ENCODE peak calls at places on chromosomes 4 and X, in seven cellular contexts. C is NAMALWA; Z is psoas muscle; I is activated effector memory CD4-positive, alpha-beta T cell treated with Interleukin-2 at 50 U/mL for 16 hours; O is amniotic epithelial cell; F is EH; B is NCI-H1417. J is an unnamed sample.

GRCh38 chrX:18931972-18932371 is 51.9 kb downstream of the PHKA2 start:
- DNase-seq in Z (no peak), F (peak), I (no peak), B (no peak), C (peak), O (peak), J (peak)

GRCh38 chr4:174699654-174700053 is 129.4 kb downstream of the GLRA3 start:
- DNase-seq in O (no peak), F (no peak), I (no peak), C (no peak), Z (no peak), B (no peak), J (no peak)

GRCh38 chr4:34953145-34953799 is 1291.0 kb downstream of the ARAP2 start:
- DNase-seq in C (peak), O (no peak), I (no peak), Z (no peak), B (no peak), F (no peak), J (no peak)

GRCh38 chr4:164413743-164414142 is 340.2 kb upstream of the SMIM31 start:
- DNase-seq in I (no peak), C (no peak), Z (no peak), F (no peak), O (no peak), B (no peak), J (no peak)

GRCh38 chr4:10728016-10728415 is 43.4 kb upstream of the CLNK start:
- DNase-seq in O (no peak), Z (no peak), F (no peak), B (no peak), C (no peak), I (no peak), J (no peak)

GRCh38 chrX:38804481-38805293 is 3.4 kb downstream of the MID1IP1 start:
- DNase-seq in I (peak), B (peak), F (peak), Z (peak), O (no peak), C (peak), J (peak)

GRCh38 chrX:102746134-102746584 is 25.6 kb downstream of the GPRASP3 start:
- DNase-seq in B (no peak), O (peak), Z (peak), C (no peak), F (peak), I (no peak), J (peak)

GRCh38 chr4:8747467-8747841 is 124.2 kb downstream of the HMX1 start:
- DNase-seq in C (no peak), I (no peak), Z (peak), O (no peak), F (no peak), B (no peak), J (no peak)

GRCh38 chrX:136687457-136687856 is 39.5 kb downstream of the CD40LG start:
- DNase-seq in B (no peak), F (no peak), Z (no peak), O (no peak), I (no peak), C (no peak), J (no peak)

GRCh38 chrX:85903692-85904471 is 143.5 kb downstream of the CHM start:
- DNase-seq in F (no peak), B (no peak), C (no peak), O (no peak), Z (no peak), I (no peak), J (no peak)

GRCh38 chrX:97524997-97525396 is 641.3 kb downstream of the RPA4 start:
- DNase-seq in O (no peak), F (peak), C (no peak), I (no peak), Z (no peak), B (no peak), J (peak)

GRCh38 chr4:7485096-7485495 is 50.4 kb upstream of the PSAPL1 start:
- DNase-seq in Z (no peak), F (no peak), O (no peak), C (no peak), B (no peak), I (no peak), J (no peak)

GRCh38 chr4:188778880-188779279 is 639.6 kb downstream of the TRIML1 start:
- DNase-seq in O (peak), I (no peak), B (no peak), Z (no peak), F (no peak), C (no peak), J (peak)

GRCh38 chr4:103075894-103076776 is at the start of gene SLC9B2:
- DNase-seq in Z (peak), C (peak), B (peak), I (peak), O (peak), F (peak), J (peak)

GRCh38 chr4:78119698-78120097 is 62.6 kb downstream of the FRAS1 start:
- DNase-seq in O (peak), I (no peak), B (no peak), C (no peak), Z (no peak), F (no peak), J (no peak)

GRCh38 chr4:88569944-88570455 is 22.3 kb upstream of the HERC3 start:
- DNase-seq in F (peak), Z (no peak), C (no peak), I (no peak), O (no peak), B (no peak), J (peak)